ENCODE peak calls at places on chromosomes 4 and X, in nine cellular contexts. G is B cell, E is AG04450, U is Panc1, L is heart left ventricle, K is fibroblast of lung, S is AG09319, M is uterus, H is adrenal gland. A is an unnamed sample.

GRCh38 chr4:22487333-22487732 is 28.5 kb downstream of the ADGRA3 start:
- DNase-seq in E (no peak), U (no peak), M (no peak), H (no peak), S (no peak), K (no peak), G (no peak), L (no peak), A (no peak)

GRCh38 chr4:81592698-81593097 is 121.0 kb upstream of the RASGEF1B start:
- DNase-seq in M (no peak), U (no peak), S (no peak), H (no peak), E (no peak), K (no peak), L (no peak), G (no peak), A (no peak)

GRCh38 chr4:10736266-10736665 is 51.7 kb upstream of the CLNK start:
- DNase-seq in S (no peak), G (no peak), H (no peak), L (no peak), U (no peak), E (no peak), K (no peak), M (no peak), A (no peak)

GRCh38 chr4:186812592-186812991 is 88.9 kb upstream of the FAT1 start:
- DNase-seq in M (no peak), L (no peak), K (no peak), E (no peak), U (no peak), S (no peak), H (no peak), G (no peak), A (no peak)

GRCh38 chr4:42482516-42483327 is 85.4 kb downstream of the SHISA3 start:
- DNase-seq in H (no peak), E (no peak), L (no peak), S (no peak), G (no peak), U (no peak), K (peak), M (no peak), A (no peak)

GRCh38 chr4:69134471-69134870 is 38.2 kb downstream of the UGT2B7 start:
- DNase-seq in M (no peak), S (no peak), G (no peak), U (no peak), L (no peak), H (no peak), E (no peak), K (no peak), A (no peak)

GRCh38 chrX:31166832-31167231 is 95.0 kb upstream of the FTHL17 start:
- DNase-seq in M (no peak), E (no peak), U (no peak), L (no peak), K (no peak), G (no peak), S (no peak), H (no peak), A (no peak)

GRCh38 chr4:68864438-68865177 is 48.8 kb downstream of the UGT2B10 start:
- DNase-seq in M (no peak), U (no peak), L (no peak), S (no peak), H (no peak), E (no peak), K (no peak), G (no peak), A (no peak)

GRCh38 chr4:96193061-96193460 is 353.2 kb downstream of the PDHA2 start:
- DNase-seq in E (no peak), K (peak), H (no peak), L (no peak), M (no peak), U (no peak), S (no peak), G (no peak), A (no peak)

GRCh38 chr4:128386761-128387599 is 99.4 kb upstream of the PGRMC2 start:
- DNase-seq in U (peak), L (peak), G (no peak), K (peak), S (peak), H (peak), E (peak), M (peak), A (peak)

GRCh38 chr4:173503330-173504180 is 26.5 kb downstream of the HAND2 start:
- DNase-seq in S (no peak), E (no peak), H (no peak), M (no peak), L (no peak), G (no peak), U (no peak), K (no peak), A (no peak)

GRCh38 chrX:118115948-118116307 is 682 bp downstream of the KLHL13 start:
- DNase-seq in H (no peak), U (no peak), E (no peak), G (no peak), M (no peak), L (no peak), S (no peak), K (no peak), A (no peak)

GRCh38 chrX:131816551-131817136 is 206.5 kb upstream of the STK26 start:
- DNase-seq in M (peak), S (peak), E (no peak), H (peak), L (peak), K (peak), G (peak), U (no peak), A (no peak)

GRCh38 chrX:110450050-110450449 is 91.4 kb downstream of the RTL9 start:
- DNase-seq in K (peak), H (peak), L (peak), S (peak), M (peak), E (peak), U (peak), G (peak), A (peak)

GRCh38 chrX:16445166-16445752 is 204.7 kb upstream of the S100G start:
- DNase-seq in U (peak), M (no peak), S (no peak), G (peak), L (no peak), H (peak), E (no peak), K (peak), A (no peak)

GRCh38 chr4:152102184-152103000 is 341.6 kb upstream of the GATB start:
- DNase-seq in H (no peak), L (no peak), S (no peak), U (peak), M (no peak), K (peak), E (peak), G (no peak), A (no peak)

GRCh38 chrX:44096666-44097065 is 123.5 kb upstream of the NDP start:
- DNase-seq in G (no peak), U (no peak), M (no peak), E (no peak), K (no peak), H (no peak), S (no peak), L (no peak), A (no peak)

GRCh38 chrX:41779058-41779564 is 55.1 kb downstream of the GPR82 start:
- DNase-seq in S (no peak), G (no peak), H (no peak), U (peak), L (no peak), K (peak), E (peak), M (no peak), A (no peak)

GRCh38 chrX:2385224-2385623 is 115.6 kb downstream of the DHRSX start:
- DNase-seq in G (no peak), H (no peak), E (peak), U (no peak), S (no peak), K (peak), M (no peak), L (no peak), A (no peak)

GRCh38 chr4:33961751-33962150 is 2282.6 kb downstream of the ARAP2 start:
- DNase-seq in K (peak), G (no peak), L (no peak), H (no peak), S (no peak), U (no peak), E (no peak), M (no peak), A (no peak)

GRCh38 chr4:113540859-113541258 is 220.7 kb downstream of the CAMK2D start:
- DNase-seq in H (no peak), M (no peak), E (no peak), K (peak), G (no peak), L (peak), S (no peak), U (peak), A (no peak)

DNA sequence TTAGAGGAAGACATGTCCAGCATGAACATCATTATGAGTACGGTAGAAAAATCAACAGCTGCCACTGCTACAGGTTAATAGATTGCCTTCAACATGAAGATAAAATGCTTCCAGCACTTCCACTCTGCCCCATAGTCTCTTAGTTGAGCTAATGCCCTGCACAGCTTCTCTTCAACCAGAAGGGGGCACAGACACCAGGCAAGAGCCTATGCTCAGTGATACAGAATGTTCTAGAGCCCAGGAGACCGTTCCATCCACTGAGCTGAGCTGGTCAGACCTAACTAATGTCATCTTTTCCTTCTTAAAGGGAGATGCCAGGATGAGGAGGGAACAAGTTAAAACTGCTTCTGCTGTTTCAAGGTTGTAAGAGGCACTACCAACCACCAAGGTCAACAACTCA is 42.2 kb downstream of the SMIM10L2A start:
- DNase-seq in H (no peak), M (no peak), U (no peak), K (no peak), E (no peak), S (no peak), G (peak), L (no peak), A (no peak)
- TF ChIP-seq CTCF in H (no peak), M (no peak), U (peak), K (no peak), E (peak), S (peak), G (peak), L (no peak), A (no peak)

GRCh38 chrX:151384807-151385206 is 12.2 kb upstream of the VMA21 start:
- DNase-seq in M (no peak), S (no peak), E (no peak), K (no peak), G (no peak), L (no peak), U (no peak), H (no peak), A (no peak)
- TF ChIP-seq CTCF in M (no peak), S (no peak), E (no peak), K (no peak), G (no peak), L (no peak), U (no peak), H (no peak), A (no peak)

GRCh38 chrX:10254746-10255145 is 98.0 kb downstream of the CLCN4 start:
- DNase-seq in S (no peak), L (no peak), H (no peak), K (peak), M (no peak), U (no peak), E (no peak), G (no peak), A (no peak)
- TF ChIP-seq CTCF in S (no peak), L (no peak), H (peak), K (no peak), M (no peak), U (peak), E (peak), G (no peak), A (no peak)

DNA sequence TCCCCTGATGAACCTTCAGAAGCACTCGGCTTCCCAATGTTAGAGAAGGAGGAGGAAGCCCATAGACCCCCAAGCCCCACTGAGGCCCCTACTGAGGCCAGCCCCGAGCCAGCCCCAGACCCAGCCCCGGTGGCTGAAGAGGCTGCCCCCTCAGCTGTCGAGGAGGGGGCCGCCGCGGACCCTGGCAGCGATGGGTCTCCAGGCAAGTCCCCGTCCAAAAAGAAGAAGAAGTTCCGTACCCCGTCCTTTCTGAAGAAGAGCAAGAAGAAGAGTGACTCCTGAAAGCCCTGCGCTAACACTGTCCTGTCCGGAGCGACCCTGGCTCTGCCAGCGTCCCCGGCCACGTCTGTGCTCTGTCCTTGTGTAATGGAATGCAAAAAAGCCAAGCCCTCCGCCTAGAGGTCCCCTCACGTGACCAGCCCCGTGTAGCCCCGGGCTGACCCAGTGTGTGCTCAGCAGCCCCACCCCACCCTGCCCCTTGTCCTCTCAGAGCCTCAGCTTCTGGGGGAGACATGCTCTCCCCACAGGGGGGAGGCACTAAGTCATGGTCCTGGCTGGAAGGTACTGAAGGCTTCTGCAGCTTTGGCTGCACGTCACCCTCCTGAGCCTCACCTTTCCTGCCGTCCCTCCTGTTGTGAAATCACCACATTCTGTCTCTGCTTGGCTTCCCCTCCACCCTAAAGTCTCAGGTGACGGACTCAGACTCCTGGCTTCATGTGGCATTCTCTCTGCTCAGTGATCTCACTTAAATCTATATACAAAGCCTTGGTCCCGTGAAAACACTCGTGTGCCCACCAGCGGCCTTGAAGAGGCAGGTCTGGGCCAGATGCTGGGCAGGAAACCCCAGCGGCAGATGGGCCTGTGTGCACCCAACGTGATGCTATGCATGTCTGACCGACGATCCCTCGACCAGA is 34.7 kb downstream of the NOP14 start:
- DNase-seq in S (no peak), M (peak), K (no peak), U (no peak), L (no peak), E (no peak), H (no peak), G (no peak), A (peak)
- TF ChIP-seq CTCF in S (no peak), M (no peak), K (no peak), U (no peak), L (no peak), E (no peak), H (no peak), G (no peak), A (no peak)

GRCh38 chr4:133137571-133137970 is 11.5 kb upstream of the PCDH10 start:
- DNase-seq in L (no peak), G (no peak), S (no peak), U (no peak), M (no peak), K (no peak), H (no peak), E (no peak), A (no peak)
- TF ChIP-seq CTCF in L (no peak), G (no peak), S (no peak), U (no peak), M (no peak), K (no peak), H (no peak), E (no peak), A (no peak)

GRCh38 chr4:184310171-184310567 is 92.5 kb upstream of the ENPP6 start:
- DNase-seq in K (no peak), M (no peak), U (no peak), E (no peak), L (no peak), G (peak), H (no peak), S (no peak), A (no peak)
- TF ChIP-seq CTCF in K (no peak), M (no peak), U (no peak), E (no peak), L (no peak), G (peak), H (no peak), S (no peak), A (no peak)

DNA sequence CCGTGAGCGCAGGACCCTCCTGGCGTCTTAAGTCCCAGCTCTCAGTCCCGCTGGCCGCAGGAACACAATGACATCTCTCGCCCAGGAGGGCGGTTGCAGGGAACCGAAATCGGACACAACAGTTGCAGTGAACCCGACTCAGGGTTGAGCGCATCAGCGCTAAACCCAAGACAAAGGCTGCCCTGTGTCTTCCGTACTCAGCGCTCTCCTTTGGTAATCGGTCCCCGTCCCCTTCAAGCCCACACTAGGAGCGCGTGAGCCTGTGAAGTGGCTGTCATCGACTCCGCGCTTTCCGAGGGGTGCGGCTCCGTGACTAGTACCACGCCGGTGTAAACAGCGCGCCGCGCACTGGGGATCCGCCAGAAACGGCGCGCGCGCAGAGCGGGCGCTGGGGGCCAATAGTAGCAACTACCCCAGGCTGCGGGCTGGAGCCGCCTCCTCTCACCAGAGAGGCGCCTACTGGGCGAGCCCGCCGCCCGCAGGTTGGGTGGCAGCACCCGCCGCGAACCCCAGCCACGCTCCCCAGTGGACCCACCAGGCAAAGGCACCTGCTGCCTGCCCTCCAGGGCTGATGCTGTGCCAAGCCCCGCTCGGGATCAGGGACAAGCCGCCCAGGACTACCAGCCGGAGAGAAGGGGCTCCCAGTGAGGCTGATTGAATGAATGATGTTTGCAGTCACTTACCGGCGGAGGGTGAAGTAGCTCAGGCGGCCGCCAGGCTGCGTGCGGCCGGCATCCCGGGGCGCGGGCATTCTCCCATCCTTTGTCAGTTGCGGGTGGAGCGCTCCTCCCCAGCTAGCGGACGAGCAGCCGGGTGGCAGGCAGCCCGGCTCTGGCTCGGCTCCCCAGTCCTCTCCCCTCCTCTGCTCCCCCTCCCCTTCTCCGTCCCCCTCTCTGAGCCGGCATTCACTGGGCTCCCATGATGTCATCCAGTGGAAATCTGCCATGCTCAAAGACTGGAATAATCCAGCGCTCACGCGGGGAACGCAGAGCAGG is 370.4 kb upstream of the SMIM31 start:
- DNase-seq in S (no peak), L (peak), U (no peak), K (peak), M (peak), E (no peak), G (no peak), H (no peak), A (peak)
- TF ChIP-seq CTCF in S (no peak), L (no peak), U (no peak), K (peak), M (no peak), E (no peak), G (no peak), H (no peak), A (peak)

DNA sequence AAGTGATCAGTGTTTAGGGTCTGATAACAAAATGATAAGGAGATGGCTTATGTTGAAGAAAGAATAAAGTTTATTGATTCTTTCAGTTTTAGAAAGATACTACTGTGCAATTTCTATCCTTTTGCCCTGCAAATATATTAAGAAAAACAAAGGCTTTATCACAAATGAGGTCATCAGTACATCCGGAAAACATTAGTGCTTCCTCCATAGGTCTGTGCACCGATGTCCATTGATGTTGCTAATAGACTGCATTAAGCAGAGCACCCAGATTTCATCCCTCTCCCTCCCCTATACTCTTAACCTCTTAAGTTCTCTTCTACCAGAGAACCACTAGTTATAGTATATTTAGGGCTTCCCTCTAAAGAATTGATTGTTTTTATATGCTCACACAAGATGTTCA is 53.7 kb upstream of the HHIP start:
- DNase-seq in E (no peak), U (no peak), K (no peak), M (no peak), G (no peak), L (no peak), H (no peak), S (no peak), A (no peak)
- TF ChIP-seq CTCF in E (no peak), U (no peak), K (no peak), M (no peak), G (no peak), L (no peak), H (no peak), S (no peak), A (no peak)

DNA sequence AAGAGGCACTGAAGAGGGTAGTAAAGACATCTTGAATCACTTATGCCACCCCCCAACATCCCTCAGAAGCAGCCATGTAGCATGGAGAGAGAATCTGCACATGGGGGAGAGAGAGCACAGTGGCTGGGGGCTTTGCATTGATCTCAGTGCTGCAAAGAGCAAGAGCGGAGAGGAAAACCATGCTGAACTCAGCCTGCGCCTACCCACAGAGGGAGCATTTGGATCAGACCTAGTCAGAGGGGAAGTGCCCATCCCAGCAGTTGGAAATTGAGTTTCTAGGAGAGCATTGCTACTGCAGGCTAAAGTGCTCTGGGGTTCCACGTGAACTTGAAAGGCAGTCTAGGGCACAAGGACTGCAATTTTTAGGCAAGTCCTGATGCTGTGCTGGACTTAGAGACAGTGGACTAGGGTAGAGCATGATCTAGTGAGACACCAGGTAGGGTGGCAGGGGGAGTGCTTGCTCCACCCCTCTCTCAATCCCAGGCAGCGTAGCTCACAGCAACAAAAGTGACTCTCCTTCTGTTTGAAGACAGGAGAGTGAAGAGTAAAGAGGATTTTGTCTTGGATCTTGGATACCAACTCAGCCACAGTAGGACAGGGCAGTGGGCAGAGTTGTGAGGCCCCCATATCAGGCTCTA is 9.0 kb upstream of the PROM1 start:
- DNase-seq in S (no peak), K (no peak), G (no peak), U (no peak), L (no peak), E (no peak), M (no peak), H (no peak), A (no peak)
- TF ChIP-seq CTCF in S (no peak), K (no peak), G (no peak), U (no peak), L (no peak), E (no peak), M (no peak), H (no peak), A (no peak)